ENCODE peak calls at places on chromosome 9, in six cellular contexts. I, S, V, A, B and Q are unnamed samples.

GRCh38 chr9:137461663-137462395 is 2.7 kb upstream of the NSMF start:
- DNase-seq in I (peak), S (no peak), V (no peak), A (peak), B (no peak), Q (peak)

GRCh38 chr9:4762889-4763521 is 22.0 kb upstream of the AK3 start:
- DNase-seq in I (peak), S (no peak), V (no peak), A (no peak), B (no peak), Q (peak)

GRCh38 chr9:17422994-17423680 is 155.7 kb upstream of the SH3GL2 start:
- DNase-seq in I (no peak), S (no peak), V (no peak), A (no peak), B (no peak), Q (no peak)

GRCh38 chr9:121609845-121610637 is 41.4 kb upstream of the DAB2IP start:
- DNase-seq in I (no peak), S (peak), V (no peak), A (no peak), B (no peak), Q (no peak)

GRCh38 chr9:27497883-27498553 is 26.1 kb upstream of the IFNK start:
- DNase-seq in I (no peak), S (no peak), V (no peak), A (no peak), B (no peak), Q (no peak)

GRCh38 chr9:72537671-72538070 is 16.3 kb downstream of the TMC1 start:
- DNase-seq in I (no peak), S (no peak), V (no peak), A (no peak), B (no peak), Q (no peak)

GRCh38 chr9:129888085-129888808 is 53.0 kb downstream of the USP20 start:
- DNase-seq in I (peak), S (no peak), V (no peak), A (peak), B (peak), Q (peak)

GRCh38 chr9:93098236-93098946 is 2.4 kb downstream of the CARD19 start:
- DNase-seq in I (peak), S (peak), V (peak), A (peak), B (peak), Q (no peak)

GRCh38 chr9:109182550-109182939 is 15.5 kb upstream of the FRRS1L start:
- DNase-seq in I (no peak), S (no peak), V (no peak), A (no peak), B (no peak), Q (no peak)

GRCh38 chr9:91729558-91729842 is 220.5 kb downstream of the ROR2 start:
- DNase-seq in I (no peak), S (no peak), V (no peak), A (no peak), B (no peak), Q (no peak)

GRCh38 chr9:92402359-92402758 is 2.0 kb downstream of the OGN start:
- DNase-seq in I (no peak), S (no peak), V (no peak), A (no peak), B (no peak), Q (no peak)

GRCh38 chr9:71223953-71224538 is 102.6 kb upstream of the TRPM3 start:
- DNase-seq in I (no peak), S (no peak), V (no peak), A (no peak), B (no peak), Q (no peak)

GRCh38 chr9:97412628-97413382 is 909 bp downstream of the TDRD7 start:
- DNase-seq in I (no peak), S (no peak), V (no peak), A (no peak), B (no peak), Q (peak)

GRCh38 chr9:3760031-3760430 is 234.2 kb upstream of the RFX3 start:
- DNase-seq in I (no peak), S (no peak), V (no peak), A (no peak), B (peak), Q (no peak)

GRCh38 chr9:36193049-36193448 is 2.3 kb downstream of the CLTA start:
- DNase-seq in I (no peak), S (no peak), V (no peak), A (no peak), B (no peak), Q (no peak)

GRCh38 chr9:91905237-91905650 is 44.8 kb downstream of the ROR2 start:
- DNase-seq in I (no peak), S (no peak), V (no peak), A (no peak), B (no peak), Q (no peak)

GRCh38 chr9:86485359-86485758 is 131.1 kb upstream of the TUT7 start:
- DNase-seq in I (no peak), S (no peak), V (no peak), A (peak), B (no peak), Q (no peak)

GRCh38 chr9:11618241-11618805 is 1005.5 kb upstream of the PTPRD start:
- DNase-seq in I (peak), S (no peak), V (peak), A (no peak), B (no peak), Q (no peak)

GRCh38 chr9:107737987-107738743 is 248.6 kb upstream of the KLF4 start:
- DNase-seq in I (no peak), S (no peak), V (peak), A (no peak), B (peak), Q (no peak)

GRCh38 chr9:105299190-105299854 is 54.9 kb downstream of the SLC44A1 start:
- DNase-seq in I (no peak), S (peak), V (no peak), A (peak), B (peak), Q (no peak)

GRCh38 chr9:86443992-86444391 is 89.8 kb upstream of the TUT7 start:
- DNase-seq in I (no peak), S (no peak), V (no peak), A (no peak), B (no peak), Q (no peak)

GRCh38 chr9:68895741-68896478 is 118.0 kb downstream of the PRKACG start:
- DNase-seq in I (peak), S (no peak), V (no peak), A (no peak), B (no peak), Q (peak)

GRCh38 chr9:31393240-31393639 is 991.2 kb upstream of the ACO1 start:
- DNase-seq in I (no peak), S (no peak), V (no peak), A (no peak), B (no peak), Q (no peak)

GRCh38 chr9:125169889-125170288 is 19.7 kb downstream of the PPP6C start:
- DNase-seq in I (no peak), S (no peak), V (no peak), A (no peak), B (no peak), Q (no peak)

GRCh38 chr9:72828281-72828731 is 124.5 kb downstream of the ALDH1A1 start:
- DNase-seq in I (no peak), S (peak), V (no peak), A (no peak), B (no peak), Q (no peak)

GRCh38 chr9:34997375-34997774 is 7.8 kb downstream of the DNAJB5 start:
- DNase-seq in I (no peak), S (no peak), V (no peak), A (no peak), B (no peak), Q (no peak)

GRCh38 chr9:85420750-85421149 is 321.0 kb downstream of the AGTPBP1 start:
- DNase-seq in I (no peak), S (peak), V (no peak), A (no peak), B (no peak), Q (peak)

GRCh38 chr9:112086627-112087026 is 88.5 kb downstream of the SUSD1 start:
- DNase-seq in I (no peak), S (no peak), V (no peak), A (no peak), B (no peak), Q (no peak)

GRCh38 chr9:131651599-131651998 is 88.3 kb downstream of the RAPGEF1 start:
- DNase-seq in I (no peak), S (no peak), V (no peak), A (no peak), B (no peak), Q (no peak)

GRCh38 chr9:37565661-37566618 is 10.2 kb downstream of the FBXO10 start:
- DNase-seq in I (peak), S (no peak), V (no peak), A (no peak), B (no peak), Q (peak)

GRCh38 chr9:135083241-135083810 is 4.1 kb upstream of the OLFM1 start:
- DNase-seq in I (no peak), S (no peak), V (no peak), A (no peak), B (no peak), Q (no peak)

GRCh38 chr9:117411547-117411946 is 3.3 kb downstream of the ASTN2 start:
- DNase-seq in I (no peak), S (no peak), V (no peak), A (no peak), B (no peak), Q (peak)

GRCh38 chr9:92962846-92963245 is 15.5 kb downstream of the FGD3 start:
- DNase-seq in I (no peak), S (no peak), V (peak), A (no peak), B (no peak), Q (no peak)

GRCh38 chr9:134783699-134784039 is 96.9 kb upstream of the FCN2 start:
- DNase-seq in I (no peak), S (no peak), V (no peak), A (no peak), B (peak), Q (no peak)

GRCh38 chr9:91858670-91859030 is 91.4 kb downstream of the ROR2 start:
- DNase-seq in I (no peak), S (peak), V (no peak), A (no peak), B (no peak), Q (no peak)

GRCh38 chr9:133073264-133074000 is 11.7 kb downstream of the CEL start:
- DNase-seq in I (no peak), S (no peak), V (no peak), A (no peak), B (no peak), Q (no peak)

GRCh38 chr9:93092171-93092991 is 3.6 kb upstream of the CARD19 start:
- DNase-seq in I (no peak), S (no peak), V (peak), A (no peak), B (peak), Q (no peak)

GRCh38 chr9:136512651-136513066 is 29.8 kb upstream of the SEC16A start:
- DNase-seq in I (no peak), S (no peak), V (no peak), A (peak), B (no peak), Q (peak)

GRCh38 chr9:37976714-37977477 is 73.0 kb upstream of the SLC25A51 start:
- DNase-seq in I (no peak), S (no peak), V (no peak), A (no peak), B (peak), Q (no peak)